ENCODE peak calls at places on chromosomes 11 and 22, in ten cellular contexts. M is HCT116, D is GM12878, N is spleen, R is breast epithelium, U is transverse colon, H is sigmoid colon, F is Panc1, K is stomach, G is K562. C is an unnamed sample.

GRCh38 chr11:64092119-64092760 is 56.5 kb downstream of the FLRT1 start:
- DNase-seq in F (no peak), G (peak), H (no peak), U (no peak), M (no peak), R (no peak), D (no peak), K (no peak), N (no peak), C (no peak)

GRCh38 chr22:24016156-24016555 is 5.1 kb downstream of the CABIN1 start:
- DNase-seq in F (no peak), N (no peak), D (no peak), G (no peak), M (no peak), U (no peak), K (no peak), H (no peak), R (no peak), C (no peak)

GRCh38 chr11:121889931-121890330 is 226.1 kb downstream of the BLID start:
- DNase-seq in R (no peak), G (no peak), N (no peak), F (no peak), U (no peak), M (no peak), H (no peak), D (no peak), K (no peak), C (no peak)

GRCh38 chr22:33831207-33831606 is 89.1 kb downstream of the LARGE1 start:
- DNase-seq in H (no peak), R (no peak), N (no peak), F (no peak), K (no peak), D (no peak), U (no peak), G (no peak), M (no peak), C (no peak)

GRCh38 chr22:38454361-38455062 is 487 bp downstream of the KCNJ4 start:
- DNase-seq in K (no peak), H (no peak), U (no peak), D (no peak), F (no peak), M (no peak), N (no peak), G (no peak), R (no peak), C (no peak)

GRCh38 chr22:37636186-37636948 is 3.1 kb upstream of the SH3BP1 start:
- DNase-seq in H (no peak), M (no peak), F (no peak), R (no peak), N (peak), K (peak), G (no peak), D (no peak), U (peak), C (no peak)

GRCh38 chr11:19536131-19536530 is 176.5 kb upstream of the NAV2 start:
- DNase-seq in H (no peak), N (no peak), G (no peak), U (no peak), F (no peak), M (no peak), D (no peak), K (no peak), R (no peak), C (no peak)

GRCh38 chr11:125449586-125449985 is 46.5 kb downstream of the FEZ1 start:
- DNase-seq in G (no peak), R (no peak), M (no peak), D (no peak), F (no peak), K (no peak), H (no peak), N (no peak), U (no peak), C (no peak)

GRCh38 chr11:132351050-132351449 is 980.6 kb downstream of the NTM start:
- DNase-seq in R (no peak), F (no peak), D (no peak), N (no peak), M (no peak), H (no peak), U (no peak), K (no peak), G (no peak), C (no peak)

GRCh38 chr22:19176175-19176630 is 2.3 kb downstream of the SLC25A1 start:
- DNase-seq in R (no peak), M (no peak), N (no peak), U (no peak), D (no peak), F (no peak), K (no peak), H (no peak), G (no peak), C (no peak)

GRCh38 chr11:35617687-35618496 is at the start of gene FJX1:
- DNase-seq in M (no peak), G (peak), F (no peak), D (no peak), H (peak), N (peak), U (peak), K (no peak), R (no peak), C (no peak)

GRCh38 chr11:129951883-129952262 is 50.8 kb downstream of the PRDM10 start:
- DNase-seq in U (no peak), G (no peak), H (no peak), M (no peak), R (no peak), N (no peak), D (no peak), F (no peak), K (no peak), C (no peak)

GRCh38 chr11:116390963-116391362 is 381.8 kb downstream of the BUD13 start:
- DNase-seq in H (no peak), N (no peak), G (no peak), U (no peak), R (no peak), K (no peak), F (no peak), M (no peak), D (no peak), C (no peak)

GRCh38 chr11:109644158-109644557 is 222.2 kb downstream of the C11orf87 start:
- DNase-seq in F (no peak), K (no peak), M (no peak), R (no peak), N (no peak), G (no peak), D (no peak), U (no peak), H (no peak), C (peak)

GRCh38 chr11:80293293-80293692 is 852.5 kb upstream of the TENM4 start:
- DNase-seq in G (no peak), K (no peak), D (no peak), R (no peak), N (no peak), M (no peak), F (no peak), U (no peak), H (no peak), C (no peak)

GRCh38 chr11:59754494-59754858 is 700 bp upstream of the STX3 start:
- DNase-seq in R (no peak), F (no peak), G (peak), U (peak), M (no peak), K (no peak), H (no peak), N (peak), D (no peak), C (no peak)

GRCh38 chr11:62171261-62171723 is 18.7 kb upstream of the SCGB1D1 start:
- DNase-seq in H (peak), R (peak), F (peak), D (peak), U (peak), G (peak), M (peak), K (peak), N (no peak), C (peak)

GRCh38 chr11:66268953-66269906 is 791 bp downstream of the RAB1B start:
- DNase-seq in H (no peak), G (peak), R (no peak), M (no peak), K (no peak), D (no peak), N (peak), U (no peak), F (no peak), C (no peak)

GRCh38 chr11:55942785-55943392 is 6.7 kb upstream of the OR5I1 start:
- DNase-seq in H (no peak), R (no peak), F (peak), K (no peak), G (peak), M (peak), D (no peak), U (no peak), N (no peak), C (peak)

GRCh38 chr11:312092-312816 is 1.6 kb upstream of the IFITM1 start:
- DNase-seq in H (no peak), R (no peak), F (no peak), N (peak), M (no peak), K (no peak), G (peak), D (no peak), U (no peak), C (no peak)

GRCh38 chr11:13940611-13941256 is 21.8 kb upstream of the SPON1 start:
- DNase-seq in D (no peak), G (no peak), H (no peak), F (no peak), R (no peak), M (no peak), U (no peak), K (no peak), N (no peak), C (no peak)

GRCh38 chr22:46588279-46589140 is 31.7 kb upstream of the GRAMD4 start:
- DNase-seq in U (no peak), G (no peak), R (no peak), H (no peak), M (no peak), D (no peak), N (peak), K (no peak), F (no peak), C (no peak)

GRCh38 chr11:19380375-19380774 is 139.6 kb upstream of the E2F8 start:
- DNase-seq in U (no peak), N (no peak), H (no peak), G (no peak), F (no peak), M (peak), R (no peak), K (no peak), D (no peak), C (no peak)

GRCh38 chr11:118398797-118399564 is 2.4 kb upstream of the ATP5MG start:
- DNase-seq in K (no peak), N (no peak), U (no peak), R (no peak), G (no peak), M (no peak), H (no peak), F (no peak), D (no peak), C (no peak)

GRCh38 chr11:68338041-68338800 is 25.8 kb downstream of the LRP5 start:
- DNase-seq in K (no peak), U (no peak), D (no peak), G (no peak), R (no peak), F (no peak), N (no peak), M (no peak), H (no peak), C (no peak)

GRCh38 chr11:64181506-64182411 is 4.2 kb upstream of the STIP1 start:
- DNase-seq in H (peak), M (peak), K (peak), R (peak), N (peak), D (no peak), F (peak), G (peak), U (peak), C (no peak)

GRCh38 chr11:124678416-124678815 is 4.7 kb downstream of the SPA17 start:
- DNase-seq in R (no peak), K (no peak), M (no peak), G (no peak), F (no peak), U (no peak), N (no peak), H (no peak), D (no peak), C (no peak)

GRCh38 chr22:18077639-18078328 is at the start of gene PEX26:
- DNase-seq in G (peak), M (peak), F (peak), K (peak), D (peak), N (peak), U (peak), R (peak), H (peak), C (peak)

GRCh38 chr22:32204856-32205722 is at the start of gene RFPL2:
- DNase-seq in M (peak), R (no peak), U (peak), H (no peak), F (peak), K (no peak), N (no peak), G (no peak), D (no peak), C (no peak)

DNA sequence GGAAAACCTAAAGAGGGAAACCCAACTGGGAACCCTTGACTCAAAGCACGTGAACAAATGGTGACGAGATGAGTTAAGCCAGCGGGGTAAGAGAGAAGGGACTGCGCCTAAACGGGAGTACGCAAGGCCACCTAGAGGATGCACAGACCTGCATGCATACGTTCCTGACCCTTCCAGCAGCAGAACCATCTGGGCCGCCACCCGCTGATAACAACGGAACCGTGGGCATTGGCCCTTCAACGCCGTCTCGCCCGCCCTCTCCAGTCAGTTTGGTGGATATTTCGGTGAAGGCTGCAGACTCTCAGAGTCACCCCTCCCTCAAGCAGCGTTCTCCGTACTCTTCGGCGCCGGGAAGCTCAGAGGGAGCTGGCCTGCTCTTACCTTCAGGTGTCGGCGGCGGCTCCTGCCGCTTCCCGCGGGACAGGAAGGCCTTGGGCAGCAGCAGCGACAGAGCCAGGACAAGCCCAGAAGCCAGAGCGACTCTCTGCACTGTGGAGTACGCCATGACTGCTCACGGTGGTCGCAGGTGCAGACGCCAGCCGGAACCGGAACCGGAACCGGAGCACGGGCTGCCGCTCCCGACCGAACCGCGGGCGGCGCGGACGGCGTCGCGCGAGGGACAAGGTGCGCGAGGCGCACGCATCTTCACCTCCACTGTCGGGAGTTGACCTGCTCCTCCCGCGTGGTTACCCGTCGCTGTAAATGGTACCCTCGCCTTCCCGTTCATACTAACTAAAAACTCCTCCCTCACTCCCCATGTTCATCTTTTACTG is at the start of gene RIC3:
- DNase-seq in U (peak), K (peak), D (no peak), M (no peak), F (no peak), R (no peak), G (no peak), N (peak), H (peak), C (no peak)
- TF ChIP-seq POLR2AphosphoS5 in U (no peak), K (peak), D (no peak), M (no peak), F (no peak), R (no peak), G (no peak), N (peak), H (peak), C (no peak)

GRCh38 chr11:9264381-9265210 is 554 bp downstream of the DENND5A start:
- DNase-seq in D (no peak), F (no peak), U (peak), R (no peak), N (peak), H (peak), K (peak), M (no peak), G (peak), C (no peak)

GRCh38 chr11:9267680-9268079 is 2.5 kb upstream of the DENND5A start:
- DNase-seq in R (no peak), M (no peak), U (no peak), F (no peak), H (no peak), K (no peak), N (no peak), G (no peak), D (no peak), C (no peak)

GRCh38 chr11:9266926-9267325 is 1.8 kb upstream of the DENND5A start:
- DNase-seq in U (no peak), R (no peak), H (no peak), N (peak), K (no peak), M (no peak), F (no peak), D (no peak), G (no peak), C (no peak)

GRCh38 chr11:9265211-9266131 is at the start of gene DENND5A:
- DNase-seq in R (peak), U (peak), K (peak), H (peak), D (no peak), N (peak), F (peak), G (peak), M (peak), C (no peak)

GRCh38 chr11:9266132-9266736 is 1.1 kb upstream of the DENND5A start:
- DNase-seq in D (no peak), G (no peak), K (no peak), F (no peak), H (no peak), N (peak), U (no peak), M (no peak), R (no peak), C (no peak)
- H3K4me3 ChIP-seq in D (no peak), G (no peak), K (no peak), F (no peak), H (peak), N (no peak), U (no peak), M (peak), R (peak), C (no peak)

GRCh38 chr22:48531108-48531507 is 1296.6 kb downstream of the BRD1 start:
- DNase-seq in F (no peak), G (no peak), N (no peak), K (no peak), H (no peak), R (no peak), U (no peak), D (no peak), M (no peak), C (no peak)

GRCh38 chr22:48528221-48528915 is 1299.3 kb downstream of the BRD1 start:
- DNase-seq in H (no peak), K (peak), R (no peak), F (no peak), N (no peak), G (no peak), U (no peak), D (no peak), M (no peak), C (no peak)

GRCh38 chr22:48532986-48533385 is 1294.7 kb downstream of the BRD1 start:
- DNase-seq in H (no peak), R (no peak), F (no peak), N (no peak), U (no peak), M (no peak), D (no peak), K (no peak), G (no peak), C (no peak)

GRCh38 chr22:48531721-48532435 is 1295.8 kb downstream of the BRD1 start:
- DNase-seq in M (no peak), G (no peak), U (no peak), N (no peak), R (no peak), D (no peak), K (no peak), H (no peak), F (no peak), C (no peak)

DNA sequence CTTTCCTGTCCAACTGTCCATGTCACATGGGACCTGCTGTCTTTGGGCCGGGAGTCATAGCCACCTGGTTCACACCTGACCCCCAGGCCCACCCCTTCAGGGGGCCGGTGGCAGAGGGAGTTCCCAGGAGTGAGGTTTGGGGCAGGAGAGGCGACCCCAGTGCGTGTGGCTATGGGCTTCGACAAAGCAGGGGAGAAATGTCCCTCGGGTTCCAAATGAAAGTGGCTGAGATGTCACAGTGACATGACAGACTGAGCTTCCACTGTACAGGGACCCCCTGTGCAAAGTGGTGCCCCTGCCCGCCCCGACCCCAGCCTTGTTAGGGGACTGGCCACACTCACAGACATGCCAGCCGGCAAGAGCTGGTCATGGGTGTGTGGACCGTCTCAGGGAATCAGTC is 1297.0 kb downstream of the BRD1 start:
- DNase-seq in F (no peak), U (no peak), D (no peak), H (no peak), N (no peak), M (no peak), G (no peak), K (no peak), R (no peak), C (no peak)
- H3K27ac ChIP-seq in F (no peak), U (no peak), D (no peak), H (no peak), N (no peak), M (no peak), G (no peak), K (no peak), R (no peak), C (no peak)

GRCh38 chr11:123431619-123432018 is 1.6 kb downstream of the GRAMD1B start:
- DNase-seq in R (no peak), K (no peak), F (no peak), G (no peak), M (no peak), U (no peak), H (no peak), N (no peak), D (no peak), C (no peak)

GRCh38 chr11:123429851-123430735 is at the start of gene GRAMD1B:
- DNase-seq in U (peak), K (peak), D (no peak), M (no peak), F (no peak), N (peak), G (no peak), H (no peak), R (no peak), C (peak)

GRCh38 chr11:123428221-123428631 is 1.8 kb upstream of the GRAMD1B start:
- DNase-seq in G (no peak), R (no peak), U (no peak), K (no peak), N (no peak), F (no peak), H (no peak), D (no peak), M (no peak), C (no peak)

GRCh38 chr11:123429336-123429735 is 733 bp upstream of the GRAMD1B start:
- DNase-seq in D (no peak), K (no peak), M (no peak), H (no peak), U (no peak), G (no peak), R (no peak), N (no peak), F (no peak), C (no peak)

GRCh38 chr11:123430736-123431356 is 777 bp downstream of the GRAMD1B start:
- DNase-seq in R (no peak), D (no peak), N (peak), M (no peak), U (peak), F (no peak), H (peak), G (no peak), K (peak), C (no peak)
- TF ChIP-seq POLR2AphosphoS5 in R (no peak), D (no peak), N (peak), M (no peak), U (no peak), F (no peak), H (peak), G (no peak), K (no peak), C (no peak)

DNA sequence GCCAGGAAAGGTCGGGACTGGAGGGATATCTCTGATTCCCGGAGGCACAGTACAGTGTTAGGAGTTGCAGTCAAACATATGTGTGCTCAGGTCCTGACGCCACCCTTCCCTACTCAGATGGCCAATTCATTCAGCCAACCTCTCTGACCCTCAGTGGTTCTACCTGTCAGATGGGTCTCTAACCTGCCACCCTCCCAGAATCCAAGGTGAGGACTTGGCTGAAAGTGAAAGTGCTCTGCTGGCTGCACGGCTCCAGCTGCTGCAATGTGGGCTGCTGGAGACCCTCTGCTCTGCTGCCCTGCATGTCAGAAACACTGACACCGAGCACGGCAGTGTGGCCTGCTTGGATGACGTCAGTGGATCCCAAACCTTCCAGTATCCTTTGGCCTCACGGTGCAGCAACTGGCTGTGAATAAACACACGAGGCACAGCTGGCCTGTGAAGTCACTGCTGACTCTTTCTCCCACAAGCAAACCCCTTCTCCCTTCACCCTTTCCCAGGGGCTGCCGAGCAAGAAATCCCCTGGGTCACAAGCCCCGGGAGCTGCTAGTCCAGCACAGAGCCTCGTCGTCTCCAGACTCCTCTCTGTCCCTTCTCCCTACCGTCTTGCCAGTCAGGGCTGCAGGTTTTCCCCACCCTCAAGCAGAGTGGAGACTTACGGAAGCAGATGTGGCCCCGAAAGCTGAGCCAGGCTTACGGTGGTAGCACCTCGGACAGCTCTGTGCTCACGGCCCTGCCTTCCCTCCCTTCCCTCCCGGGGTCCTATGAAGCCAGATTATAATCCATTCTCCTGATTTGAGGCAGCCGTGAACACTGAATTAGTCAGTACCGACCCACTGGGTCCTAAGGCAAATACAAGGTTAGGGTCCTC is 24.3 kb downstream of the KIAA0930 start:
- DNase-seq in D (no peak), G (no peak), K (no peak), U (no peak), M (no peak), H (no peak), N (peak), R (no peak), F (no peak), C (no peak)
- H3K4me3 ChIP-seq in D (no peak), G (no peak), K (no peak), U (no peak), M (no peak), H (no peak), N (no peak), R (no peak), F (peak), C (no peak)